ENCODE peak calls at places on chromosomes 7 and 10, in seven cellular contexts. Z is progenitor cell of endocrine pancreas; U is CD4-positive, alpha-beta T cell; L is K562; Q is colonic mucosa; H is lower lobe of right lung; F is lung. K is an unnamed sample.

GRCh38 chr10:34880817-34881216 is 65.7 kb upstream of the PARD3 start:
- DNase-seq in Z (no peak), U (no peak), L (no peak), Q (no peak), H (no peak), F (no peak), K (peak; percentile 93)

GRCh38 chr7:106534271-106534846 is 126.6 kb downstream of the CCDC71L start:
- DNase-seq in Z (no peak), U (no peak), L (peak; percentile 63), Q (no peak), H (no peak), F (no peak), K (peak; percentile 34)

GRCh38 chr7:105837765-105838241 is 38.6 kb downstream of the ATXN7L1 start:
- DNase-seq in Z (no peak), U (no peak), L (no peak), Q (no peak), H (peak; percentile 74), F (peak; percentile 66), K (no peak)

GRCh38 chr7:28124413-28124812 is 56.2 kb downstream of the JAZF1 start:
- DNase-seq in Z (no peak), U (no peak), L (no peak), Q (no peak), H (no peak), F (no peak), K (no peak)

GRCh38 chr10:96910488-96911395 is 78.6 kb downstream of the LCOR start:
- DNase-seq in Z (no peak), U (no peak), L (peak; percentile 20), Q (no peak), H (no peak), F (no peak), K (peak; percentile 47)

GRCh38 chr10:83555264-83555663 is 584.0 kb upstream of the GHITM start:
- DNase-seq in Z (no peak), U (no peak), L (no peak), Q (no peak), H (no peak), F (no peak), K (no peak)

GRCh38 chr10:6202098-6202683 is 541 bp upstream of the PFKFB3 start:
- DNase-seq in Z (no peak), U (no peak), L (peak; percentile 26), Q (peak; percentile 47), H (no peak), F (no peak), K (no peak)

GRCh38 chr7:107479303-107479702 is 9.4 kb downstream of the GPR22 start:
- DNase-seq in Z (no peak), U (no peak), L (no peak), Q (no peak), H (no peak), F (no peak), K (no peak)

GRCh38 chr7:106347229-106347833 is 62.5 kb upstream of the NAMPT start:
- DNase-seq in Z (no peak), U (no peak), L (no peak), Q (no peak), H (no peak), F (no peak), K (no peak)

GRCh38 chr7:115338016-115338415 is 416.1 kb downstream of the MDFIC start:
- DNase-seq in Z (no peak), U (no peak), L (no peak), Q (no peak), H (no peak), F (no peak), K (no peak)

GRCh38 chr10:30436200-30436599 is 2.2 kb downstream of the MAP3K8 start:
- DNase-seq in Z (no peak), U (no peak), L (peak; percentile 62), Q (peak; percentile 49), H (no peak), F (peak; percentile 45), K (peak; percentile 92)

GRCh38 chr10:42975558-42976352 is 101.1 kb upstream of the RET start:
- DNase-seq in Z (no peak), U (no peak), L (peak; percentile 39), Q (no peak), H (no peak), F (no peak), K (no peak)

GRCh38 chr7:2095533-2095932 is 137.2 kb downstream of the MAD1L1 start:
- DNase-seq in Z (no peak), U (no peak), L (no peak), Q (no peak), H (no peak), F (no peak), K (no peak)

GRCh38 chr10:98080474-98080873 is 50.1 kb upstream of the CRTAC1 start:
- DNase-seq in Z (no peak), U (no peak), L (no peak), Q (no peak), H (no peak), F (no peak), K (no peak)

GRCh38 chr10:1598393-1599153 is 138.8 kb downstream of the ADARB2 start:
- DNase-seq in Z (no peak), U (no peak), L (no peak), Q (no peak), H (no peak), F (no peak), K (no peak)

GRCh38 chr10:20668985-20669384 is 228.1 kb downstream of the NEBL start:
- DNase-seq in Z (no peak), U (no peak), L (no peak), Q (no peak), H (no peak), F (no peak), K (no peak)

GRCh38 chr7:81499262-81500116 is 270.4 kb downstream of the HGF start:
- DNase-seq in Z (no peak), U (no peak), L (no peak), Q (no peak), H (no peak), F (no peak), K (peak; percentile 90)

GRCh38 chr7:21256310-21256877 is 171.5 kb upstream of the SP4 start:
- DNase-seq in Z (no peak), U (no peak), L (no peak), Q (peak; percentile 19), H (no peak), F (no peak), K (peak; percentile 56)

GRCh38 chr10:42969909-42970308 is 107.0 kb upstream of the RET start:
- DNase-seq in Z (no peak), U (no peak), L (no peak), Q (no peak), H (no peak), F (no peak), K (no peak)

GRCh38 chr7:64706625-64707292 is 40.8 kb downstream of the ZNF107 start:
- DNase-seq in Z (no peak), U (no peak), L (no peak), Q (no peak), H (no peak), F (no peak), K (no peak)

GRCh38 chr10:14382022-14382421 is 51.3 kb upstream of the FRMD4A start:
- DNase-seq in Z (no peak), U (peak; percentile 10), L (no peak), Q (no peak), H (no peak), F (no peak), K (no peak)

GRCh38 chr10:126290232-126290631 is 98.0 kb downstream of the ADAM12 start:
- DNase-seq in Z (no peak), U (no peak), L (no peak), Q (no peak), H (no peak), F (no peak), K (no peak)

GRCh38 chr10:119715628-119716505 is 10.0 kb upstream of the INPP5F start:
- DNase-seq in Z (no peak), U (no peak), L (no peak), Q (no peak), H (no peak), F (no peak), K (no peak)

GRCh38 chr7:108407674-108408073 is 48.6 kb downstream of the NRCAM start:
- DNase-seq in Z (no peak), U (no peak), L (no peak), Q (no peak), H (no peak), F (no peak), K (no peak)

GRCh38 chr10:19817251-19818046 is 1.2 kb downstream of the PLXDC2 start:
- DNase-seq in Z (peak; percentile 53), U (no peak), L (no peak), Q (peak; percentile 65), H (peak; percentile 54), F (no peak), K (no peak)

GRCh38 chr10:133163889-133164815 is 4.1 kb downstream of the KNDC1 start:
- DNase-seq in Z (peak; percentile 6), U (no peak), L (no peak), Q (no peak), H (peak; percentile 64), F (no peak), K (no peak)
- TF ChIP-seq CTCF in Z (no peak), U (no peak), L (no peak), Q (no peak), H (no peak), F (no peak), K (no peak)

GRCh38 chr7:99132922-99133321 is 11.0 kb downstream of the SMURF1 start:
- DNase-seq in Z (no peak), U (no peak), L (no peak), Q (no peak), H (peak; percentile 53), F (no peak), K (peak; percentile 84)

GRCh38 chr7:99133766-99134564 is 9.9 kb downstream of the SMURF1 start:
- DNase-seq in Z (no peak), U (no peak), L (no peak), Q (no peak), H (no peak), F (no peak), K (no peak)

GRCh38 chr7:99137418-99138180 is 6.3 kb downstream of the SMURF1 start:
- DNase-seq in Z (peak; percentile 17), U (no peak), L (no peak), Q (no peak), H (no peak), F (no peak), K (peak; percentile 80)

GRCh38 chr7:99139031-99139430 is 4.9 kb downstream of the SMURF1 start:
- DNase-seq in Z (no peak), U (no peak), L (no peak), Q (no peak), H (no peak), F (no peak), K (peak; percentile 64)

DNA sequence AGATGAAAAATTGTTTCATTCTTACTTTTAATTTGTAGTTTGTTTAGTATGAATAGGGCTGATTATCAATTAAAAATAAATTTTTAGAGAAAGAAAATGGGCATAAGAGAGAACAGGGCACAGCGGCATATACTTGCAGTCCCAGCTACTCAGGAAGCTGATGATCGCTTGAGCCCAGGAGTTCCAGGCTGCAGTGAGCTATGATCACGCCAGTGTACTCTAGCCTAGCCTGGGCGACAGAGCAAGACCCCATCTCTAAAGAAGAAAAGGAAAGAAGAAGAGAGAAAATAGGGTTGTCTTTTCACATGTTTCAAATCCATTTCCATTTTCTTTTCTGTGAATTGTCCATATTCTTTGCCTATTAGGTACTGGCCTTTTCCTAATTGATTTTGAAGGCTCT is 8.0 kb downstream of the SMURF1 start:
- DNase-seq in Z (no peak), U (no peak), L (no peak), Q (no peak), H (no peak), F (no peak), K (no peak)
- TF ChIP-seq CTCF in Z (no peak), U (no peak), L (no peak), Q (no peak), H (no peak), F (no peak), K (no peak)

GRCh38 chr10:122845783-122846332 is at the start of gene CUZD1:
- DNase-seq in Z (no peak), U (no peak), L (no peak), Q (no peak), H (no peak), F (no peak), K (no peak)
- TF ChIP-seq CTCF in Z (no peak), U (no peak), L (no peak), Q (no peak), H (no peak), F (no peak), K (no peak)

GRCh38 chr10:49365675-49366415 is 30.0 kb downstream of the DRGX start:
- DNase-seq in Z (no peak), U (no peak), L (no peak), Q (peak; percentile 12), H (no peak), F (peak; percentile 24), K (no peak)
- TF ChIP-seq CTCF in Z (no peak), U (no peak), L (peak; percentile 49), Q (no peak), H (no peak), F (no peak), K (no peak)

K was measured in fibroblast of villous mesenchyme.